ENCODE peak calls at places on chromosomes 16 and 17, in seven cellular contexts. Y, Q, Z, B, N, F and J are unnamed samples.

GRCh38 chr16:89573826-89574680 is 1.5 kb upstream of the CPNE7 start:
- DNase-seq in Y (no peak), Q (no peak), Z (no peak), B (no peak), N (no peak), F (no peak), J (no peak)

GRCh38 chr17:8125947-8126305 is 2.0 kb upstream of the HES7 start:
- DNase-seq in Y (peak), Q (no peak), Z (no peak), B (no peak), N (peak), F (no peak), J (no peak)

GRCh38 chr17:41048441-41048840 is 1.3 kb upstream of the KRTAP2-1 start:
- DNase-seq in Y (no peak), Q (no peak), Z (peak), B (no peak), N (peak), F (no peak), J (no peak)

GRCh38 chr17:1865252-1866037 is 35.6 kb downstream of the RPA1 start:
- DNase-seq in Y (no peak), Q (no peak), Z (peak), B (no peak), N (peak), F (peak), J (no peak)

GRCh38 chr16:3173892-3174617 is 13.9 kb upstream of the OR1F1 start:
- DNase-seq in Y (no peak), Q (no peak), Z (peak), B (no peak), N (peak), F (no peak), J (no peak)

GRCh38 chr17:81171941-81172340 is 5.9 kb upstream of the AATK start:
- DNase-seq in Y (no peak), Q (no peak), Z (peak), B (no peak), N (no peak), F (no peak), J (no peak)

GRCh38 chr17:73271078-73271477 is 9.4 kb upstream of the CPSF4L start:
- DNase-seq in Y (no peak), Q (no peak), Z (no peak), B (no peak), N (no peak), F (no peak), J (no peak)

GRCh38 chr16:55955845-55956244 is 80.7 kb upstream of the CES5A start:
- DNase-seq in Y (peak), Q (no peak), Z (no peak), B (no peak), N (no peak), F (no peak), J (peak)

GRCh38 chr17:79066963-79067362 is 7.7 kb upstream of the ENGASE start:
- DNase-seq in Y (no peak), Q (no peak), Z (no peak), B (no peak), N (no peak), F (no peak), J (no peak)

GRCh38 chr16:55735120-55735781 is 79.5 kb downstream of the SLC6A2 start:
- DNase-seq in Y (no peak), Q (no peak), Z (no peak), B (no peak), N (peak), F (no peak), J (no peak)

GRCh38 chr16:68689921-68690320 is 44.8 kb downstream of the CDH3 start:
- DNase-seq in Y (no peak), Q (no peak), Z (no peak), B (no peak), N (no peak), F (no peak), J (no peak)

GRCh38 chr16:26952411-26952810 is 114.3 kb upstream of the C16orf82 start:
- DNase-seq in Y (no peak), Q (no peak), Z (no peak), B (no peak), N (no peak), F (no peak), J (no peak)

GRCh38 chr17:2551493-2551892 is 39.8 kb upstream of the METTL16 start:
- DNase-seq in Y (no peak), Q (no peak), Z (no peak), B (no peak), N (no peak), F (no peak), J (no peak)

GRCh38 chr16:47463771-47464624 is 2.9 kb downstream of the PHKB start:
- DNase-seq in Y (peak), Q (no peak), Z (no peak), B (no peak), N (no peak), F (no peak), J (peak)

GRCh38 chr16:85146532-85146797 is 34.2 kb upstream of the CIBAR2 start:
- DNase-seq in Y (no peak), Q (no peak), Z (no peak), B (no peak), N (no peak), F (no peak), J (no peak)